ENCODE peak calls at places on chromosome 2, in four cellular contexts. Z is tibial nerve, S is tibial artery, X is esophagus squamous epithelium. O is an unnamed sample. For H3K4me1, the result is how much of the 10 kb centered on the place peaks cover.

GRCh38 chr2:21078296-21078695 is 34.4 kb upstream of the APOB start:
- DNase-seq in S (no peak), Z (no peak), X (no peak), O (no peak)

GRCh38 chr2:143843696-143844095 is 676.2 kb downstream of the ZEB2 start:
- DNase-seq in Z (no peak), S (no peak), X (no peak), O (no peak)

GRCh38 chr2:46876741-46877384 is 38.7 kb downstream of the MCFD2 start:
- DNase-seq in Z (no peak), X (no peak), S (no peak), O (peak)

GRCh38 chr2:174059875-174060226 is 94.7 kb upstream of the SP3 start:
- DNase-seq in X (no peak), Z (no peak), S (no peak), O (no peak)

GRCh38 chr2:118224144-118224887 is 136.0 kb downstream of the INSIG2 start:
- DNase-seq in X (no peak), S (no peak), Z (no peak), O (no peak)

GRCh38 chr2:71831208-71831577 is 316.5 kb downstream of the CYP26B1 start:
- DNase-seq in X (no peak), Z (no peak), S (peak), O (peak)

GRCh38 chr2:1623906-1624445 is 120.3 kb downstream of the PXDN start:
- DNase-seq in X (no peak), Z (no peak), S (no peak), O (peak)

GRCh38 chr2:203636896-203637818 is 69.3 kb upstream of the CD28 start:
- DNase-seq in S (peak), X (no peak), Z (no peak), O (peak)

GRCh38 chr2:165803123-165803760 is 9.2 kb upstream of the GALNT3 start:
- DNase-seq in X (no peak), Z (no peak), S (no peak), O (no peak)

GRCh38 chr2:15539999-15540398 is 21.1 kb downstream of the NBAS start:
- DNase-seq in S (no peak), X (no peak), Z (no peak), O (no peak)

GRCh38 chr2:176583530-176584101 is 314.4 kb downstream of the MTX2 start:
- DNase-seq in S (no peak), Z (no peak), X (no peak), O (no peak)

GRCh38 chr2:216664593-216665034 is 30.7 kb downstream of the IGFBP5 start:
- DNase-seq in Z (no peak), S (no peak), X (no peak), O (no peak)

GRCh38 chr2:38666578-38666926 is 638 bp downstream of the GALM start:
- DNase-seq in S (no peak), Z (no peak), X (no peak), O (peak)

GRCh38 chr2:174344716-174345472 is 10.1 kb downstream of the SP9 start:
- DNase-seq in Z (no peak), S (no peak), X (no peak), O (no peak)

GRCh38 chr2:240000671-240001070 is 24.5 kb downstream of the NDUFA10 start:
- DNase-seq in Z (no peak), S (no peak), X (no peak), O (no peak)

GRCh38 chr2:231710751-231711676 is 2.7 kb downstream of the PTMA start:
- DNase-seq in S (peak), Z (no peak), X (no peak), O (no peak)

GRCh38 chr2:121530210-121530562 is 494 bp upstream of the RNU4ATAC start:
- DNase-seq in S (peak), X (peak), Z (no peak), O (no peak)

GRCh38 chr2:118371500-118371899 is 283.2 kb downstream of the INSIG2 start:
- DNase-seq in Z (no peak), X (no peak), S (no peak), O (no peak)

GRCh38 chr2:217331577-217332139 is 471.8 kb upstream of the TNP1 start:
- DNase-seq in Z (no peak), S (no peak), X (no peak), O (peak)

GRCh38 chr2:187055463-187055862 is 206.5 kb upstream of the ZSWIM2 start:
- DNase-seq in X (no peak), Z (no peak), S (no peak), O (no peak)

GRCh38 chr2:219178377-219179175 is 501 bp downstream of the RETREG2 start:
- DNase-seq in X (no peak), Z (peak), S (no peak), O (peak)

GRCh38 chr2:151097118-151097517 is 164.5 kb downstream of the RBM43 start:
- DNase-seq in X (no peak), S (no peak), Z (no peak), O (no peak)

GRCh38 chr2:6073260-6074141 is 381.3 kb downstream of the SOX11 start:
- DNase-seq in X (no peak), S (no peak), Z (no peak), O (no peak)

GRCh38 chr2:18474690-18475089 is 85.8 kb downstream of the RDH14 start:
- DNase-seq in Z (no peak), S (no peak), X (no peak), O (no peak)

GRCh38 chr2:24121469-24121868 is 1.7 kb downstream of the PFN4 start:
- DNase-seq in S (no peak), Z (no peak), X (no peak), O (no peak)

GRCh38 chr2:136008205-136008865 is 22.9 kb upstream of the DARS1 start:
- DNase-seq in S (peak), Z (no peak), X (peak), O (peak)

GRCh38 chr2:7180641-7181370 is 263.6 kb downstream of the RNF144A start:
- DNase-seq in Z (no peak), X (no peak), S (no peak), O (no peak)

GRCh38 chr2:152037711-152038110 is 61.1 kb downstream of the CACNB4 start:
- DNase-seq in Z (peak), S (peak), X (no peak), O (no peak)

GRCh38 chr2:231411871-231412615 is 16.5 kb downstream of the B3GNT7 start:
- DNase-seq in S (peak), Z (peak), X (peak), O (peak)

GRCh38 chr2:30679416-30680088 is 127.7 kb downstream of the CAPN13 start:
- DNase-seq in Z (no peak), X (no peak), S (peak), O (no peak)

GRCh38 chr2:62118160-62118559 is 77.8 kb upstream of the B3GNT2 start:
- DNase-seq in Z (no peak), X (no peak), S (no peak), O (no peak)

GRCh38 chr2:213249502-213249901 is 34.8 kb upstream of the SPAG16 start:
- DNase-seq in S (no peak), Z (no peak), X (no peak), O (no peak)

GRCh38 chr2:64114063-64114911 is 29.9 kb downstream of the PELI1 start:
- DNase-seq in X (no peak), S (no peak), Z (no peak), O (no peak)

GRCh38 chr2:64119369-64119768 is 24.9 kb downstream of the PELI1 start:
- DNase-seq in X (no peak), Z (no peak), S (no peak), O (no peak)

GRCh38 chr2:64112016-64112415 is 32.2 kb downstream of the PELI1 start:
- DNase-seq in S (no peak), X (no peak), Z (no peak), O (no peak)

GRCh38 chr2:64114912-64115277 is 29.3 kb downstream of the PELI1 start:
- DNase-seq in S (no peak), Z (no peak), X (no peak), O (no peak)

DNA sequence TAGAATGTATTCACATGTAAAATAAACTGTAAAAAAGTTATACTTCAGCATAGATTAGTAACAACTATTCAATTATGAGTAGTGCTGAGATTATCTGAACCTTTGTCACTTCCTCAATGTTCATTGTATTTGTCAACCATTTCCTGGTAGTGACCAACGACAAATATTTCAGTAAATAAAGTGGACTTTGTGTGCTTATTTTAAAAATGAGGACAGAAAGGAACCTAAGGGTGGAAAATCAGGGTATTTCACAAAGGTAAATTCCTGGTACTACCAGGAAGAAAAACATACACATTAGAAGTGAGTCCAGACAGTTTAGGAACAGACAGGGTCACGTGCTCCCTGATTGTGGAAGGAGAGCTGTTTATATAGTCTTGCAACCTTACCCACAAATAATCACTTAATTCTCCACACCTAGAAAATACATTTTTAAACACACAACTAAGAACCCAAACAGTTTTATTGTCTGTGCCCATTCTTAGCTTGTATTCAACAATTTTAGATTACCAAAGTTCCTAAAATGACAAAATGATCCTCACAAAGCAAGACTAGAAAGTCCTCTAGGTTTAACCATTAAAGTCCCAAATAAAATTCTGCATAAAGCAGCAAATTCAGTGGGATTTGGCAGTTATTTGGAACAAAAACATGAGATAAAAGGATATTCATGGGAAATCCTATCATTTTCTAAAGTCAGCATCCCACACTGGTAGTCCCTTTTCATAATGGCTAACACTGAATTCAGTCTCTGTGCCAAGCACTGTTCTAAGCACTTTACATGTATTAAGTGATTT is 28.2 kb downstream of the PELI1 start:
- DNase-seq in S (no peak), X (no peak), Z (no peak), O (no peak)
- H3K27ac ChIP-seq in S (no peak), X (peak), Z (no peak), O (peak)

GRCh38 chr2:105384216-105384615 is 14.6 kb downstream of the FHL2 start:
- DNase-seq in S (peak), Z (no peak), X (no peak), O (no peak)

GRCh38 chr2:105383456-105383855 is 15.4 kb downstream of the FHL2 start:
- DNase-seq in X (no peak), Z (no peak), S (peak), O (no peak)

GRCh38 chr2:105387225-105387624 is 11.6 kb downstream of the FHL2 start:
- DNase-seq in X (no peak), S (no peak), Z (no peak), O (no peak)

GRCh38 chr2:105385703-105386540 is 12.9 kb downstream of the FHL2 start:
- DNase-seq in X (no peak), Z (no peak), S (peak), O (peak)

GRCh38 chr2:105384861-105385260 is 14.0 kb downstream of the FHL2 start:
- DNase-seq in S (no peak), Z (no peak), X (no peak), O (no peak)
- H3K4me1 ChIP-seq in S (half or more), Z (under half), X (under half), O (under half)

GRCh38 chr2:179218848-179219594 is 45.6 kb downstream of the SESTD1 start:
- DNase-seq in Z (peak), X (no peak), S (peak), O (peak)
- H3K27ac ChIP-seq in Z (no peak), X (no peak), S (peak), O (no peak)

GRCh38 chr2:60840880-60841279 is 40.5 kb upstream of the REL start:
- DNase-seq in S (no peak), X (no peak), Z (no peak), O (no peak)
- H3K4me1 ChIP-seq in S (under half), X (under half), Z (under half), O (under half)

DNA sequence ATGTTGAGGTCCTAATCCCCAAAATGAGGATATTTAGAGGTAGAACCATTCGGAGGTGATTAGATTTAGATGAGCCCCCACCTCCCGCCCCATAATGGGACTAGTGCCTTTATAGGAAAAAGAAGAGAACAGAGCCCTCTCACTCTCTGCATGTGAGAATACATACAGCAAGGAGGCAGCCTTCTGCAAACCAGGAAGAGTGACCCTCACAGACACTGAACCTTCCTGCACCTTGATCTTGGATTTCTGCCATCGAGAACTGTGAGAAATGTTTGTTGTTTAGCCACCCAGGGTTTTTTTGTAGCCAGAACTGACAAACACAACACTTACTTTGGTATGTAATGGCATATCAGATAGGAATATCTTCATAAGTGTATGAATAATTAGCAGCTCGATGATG is 83.7 kb downstream of the XIRP2 start:
- DNase-seq in S (no peak), X (no peak), Z (no peak), O (no peak)
- H3K27ac ChIP-seq in S (no peak), X (no peak), Z (no peak), O (no peak)

GRCh38 chr2:8310557-8311455 is 371.1 kb upstream of the ID2 start:
- DNase-seq in X (no peak), S (no peak), Z (no peak), O (no peak)
- H3K4me1 ChIP-seq in X (under half), S (under half), Z (under half), O (under half)